ENCODE peak calls at places on chromosomes 6 and 20, in nine cellular contexts. One of them, this sample, is unnamed. For H3K4me1, the result is how much of the 10 kb centered on the place peaks cover.

GRCh38 chr6:51951924-51952323 is 135.5 kb downstream of the PKHD1 start:
- DNase-seq in uterus: no peak
- DNase-seq in left ventricle myocardium inferior: no peak
- DNase-seq in neural progenitor cell: no peak
- DNase-seq in astrocyte: no peak
- DNase-seq in HCT116: no peak
- DNase-seq in psoas muscle: no peak
- DNase-seq in thyroid gland: no peak
- DNase-seq in sigmoid colon: no peak
- DNase-seq in this sample: no peak

GRCh38 chr20:50690562-50690978 is 772 bp downstream of the RIPOR3 start:
- DNase-seq in uterus: no peak
- DNase-seq in left ventricle myocardium inferior: no peak
- DNase-seq in neural progenitor cell: peak
- DNase-seq in astrocyte: no peak
- DNase-seq in HCT116: no peak
- DNase-seq in psoas muscle: no peak
- DNase-seq in thyroid gland: no peak
- DNase-seq in sigmoid colon: no peak
- DNase-seq in this sample: no peak

GRCh38 chr6:126094411-126094810 is 108.1 kb downstream of the TRMT11 start:
- DNase-seq in uterus: no peak
- DNase-seq in left ventricle myocardium inferior: no peak
- DNase-seq in neural progenitor cell: no peak
- DNase-seq in astrocyte: no peak
- DNase-seq in HCT116: no peak
- DNase-seq in psoas muscle: no peak
- DNase-seq in thyroid gland: no peak
- DNase-seq in sigmoid colon: no peak
- DNase-seq in this sample: no peak

GRCh38 chr20:32411955-32412706 is 54.0 kb downstream of the ASXL1 start:
- DNase-seq in uterus: no peak
- DNase-seq in left ventricle myocardium inferior: no peak
- DNase-seq in neural progenitor cell: no peak
- DNase-seq in astrocyte: no peak
- DNase-seq in HCT116: no peak
- DNase-seq in psoas muscle: no peak
- DNase-seq in thyroid gland: no peak
- DNase-seq in sigmoid colon: no peak
- DNase-seq in this sample: no peak

GRCh38 chr6:125989631-125990030 is 3.3 kb downstream of the TRMT11 start:
- DNase-seq in uterus: no peak
- DNase-seq in left ventricle myocardium inferior: no peak
- DNase-seq in neural progenitor cell: no peak
- DNase-seq in astrocyte: peak
- DNase-seq in HCT116: no peak
- DNase-seq in psoas muscle: no peak
- DNase-seq in thyroid gland: no peak
- DNase-seq in sigmoid colon: no peak
- DNase-seq in this sample: no peak

GRCh38 chr6:13725570-13725969 is 13.9 kb upstream of the RANBP9 start:
- DNase-seq in uterus: no peak
- DNase-seq in left ventricle myocardium inferior: no peak
- DNase-seq in neural progenitor cell: no peak
- DNase-seq in astrocyte: peak
- DNase-seq in HCT116: peak
- DNase-seq in psoas muscle: no peak
- DNase-seq in thyroid gland: no peak
- DNase-seq in sigmoid colon: no peak
- DNase-seq in this sample: no peak

GRCh38 chr6:36268478-36269248 is 1.2 kb upstream of the PNPLA1 start:
- DNase-seq in uterus: peak
- DNase-seq in left ventricle myocardium inferior: no peak
- DNase-seq in neural progenitor cell: no peak
- DNase-seq in astrocyte: peak
- DNase-seq in HCT116: no peak
- DNase-seq in psoas muscle: no peak
- DNase-seq in thyroid gland: peak
- DNase-seq in sigmoid colon: no peak
- DNase-seq in this sample: no peak

GRCh38 chr6:106097368-106098231 is 11.5 kb downstream of the PRDM1 start:
- DNase-seq in uterus: no peak
- DNase-seq in left ventricle myocardium inferior: no peak
- DNase-seq in neural progenitor cell: no peak
- DNase-seq in astrocyte: peak
- DNase-seq in HCT116: no peak
- DNase-seq in psoas muscle: no peak
- DNase-seq in thyroid gland: peak
- DNase-seq in sigmoid colon: no peak
- DNase-seq in this sample: no peak

GRCh38 chr6:1842334-1842733 is 232.6 kb downstream of the FOXC1 start:
- DNase-seq in uterus: no peak
- DNase-seq in left ventricle myocardium inferior: no peak
- DNase-seq in neural progenitor cell: no peak
- DNase-seq in astrocyte: no peak
- DNase-seq in HCT116: no peak
- DNase-seq in psoas muscle: no peak
- DNase-seq in thyroid gland: no peak
- DNase-seq in sigmoid colon: no peak
- DNase-seq in this sample: no peak

GRCh38 chr6:109241199-109241598 is 141.1 kb downstream of the CD164 start:
- DNase-seq in uterus: no peak
- DNase-seq in left ventricle myocardium inferior: no peak
- DNase-seq in neural progenitor cell: no peak
- DNase-seq in astrocyte: peak
- DNase-seq in HCT116: no peak
- DNase-seq in psoas muscle: no peak
- DNase-seq in thyroid gland: no peak
- DNase-seq in sigmoid colon: no peak
- DNase-seq in this sample: no peak

GRCh38 chr20:25859649-25860530 is 163.2 kb upstream of the ZNF337 start:
- DNase-seq in uterus: peak
- DNase-seq in left ventricle myocardium inferior: peak
- DNase-seq in neural progenitor cell: peak
- DNase-seq in astrocyte: no peak
- DNase-seq in HCT116: no peak
- DNase-seq in psoas muscle: peak
- DNase-seq in thyroid gland: peak
- DNase-seq in sigmoid colon: peak
- DNase-seq in this sample: peak

GRCh38 chr20:12815369-12815768 is 193.4 kb upstream of the SPTLC3 start:
- DNase-seq in uterus: no peak
- DNase-seq in left ventricle myocardium inferior: no peak
- DNase-seq in neural progenitor cell: no peak
- DNase-seq in astrocyte: no peak
- DNase-seq in HCT116: no peak
- DNase-seq in psoas muscle: no peak
- DNase-seq in thyroid gland: no peak
- DNase-seq in sigmoid colon: no peak
- DNase-seq in this sample: no peak

GRCh38 chr6:63527658-63528514 is 44.4 kb upstream of the LOC128125822 start:
- DNase-seq in uterus: peak
- DNase-seq in left ventricle myocardium inferior: no peak
- DNase-seq in neural progenitor cell: no peak
- DNase-seq in astrocyte: peak
- DNase-seq in HCT116: peak
- DNase-seq in psoas muscle: peak
- DNase-seq in thyroid gland: no peak
- DNase-seq in sigmoid colon: peak
- DNase-seq in this sample: peak

GRCh38 chr6:75488026-75488425 is 5.6 kb downstream of the FILIP1 start:
- DNase-seq in uterus: peak
- DNase-seq in left ventricle myocardium inferior: no peak
- DNase-seq in neural progenitor cell: no peak
- DNase-seq in astrocyte: no peak
- DNase-seq in HCT116: no peak
- DNase-seq in psoas muscle: no peak
- DNase-seq in thyroid gland: no peak
- DNase-seq in sigmoid colon: no peak
- DNase-seq in this sample: peak

GRCh38 chr6:44257007-44257752 is at the start of gene SLC35B2:
- DNase-seq in uterus: peak
- DNase-seq in left ventricle myocardium inferior: peak
- DNase-seq in neural progenitor cell: peak
- DNase-seq in astrocyte: peak
- DNase-seq in HCT116: no peak
- DNase-seq in psoas muscle: peak
- DNase-seq in thyroid gland: peak
- DNase-seq in sigmoid colon: peak
- DNase-seq in this sample: peak

GRCh38 chr6:81834141-81834621 is 81.7 kb upstream of the TENT5A start:
- DNase-seq in uterus: no peak
- DNase-seq in left ventricle myocardium inferior: peak
- DNase-seq in neural progenitor cell: no peak
- DNase-seq in astrocyte: peak
- DNase-seq in HCT116: no peak
- DNase-seq in psoas muscle: no peak
- DNase-seq in thyroid gland: no peak
- DNase-seq in sigmoid colon: no peak
- DNase-seq in this sample: no peak

GRCh38 chr6:43125119-43125518 is 46.0 kb upstream of the SRF start:
- DNase-seq in uterus: no peak
- DNase-seq in left ventricle myocardium inferior: no peak
- DNase-seq in neural progenitor cell: no peak
- DNase-seq in astrocyte: peak
- DNase-seq in HCT116: no peak
- DNase-seq in psoas muscle: no peak
- DNase-seq in thyroid gland: no peak
- DNase-seq in sigmoid colon: no peak
- DNase-seq in this sample: no peak

GRCh38 chr20:55253765-55254164 is 751.6 kb downstream of the CBLN4 start:
- DNase-seq in uterus: no peak
- DNase-seq in left ventricle myocardium inferior: no peak
- DNase-seq in neural progenitor cell: no peak
- DNase-seq in astrocyte: peak
- DNase-seq in HCT116: no peak
- DNase-seq in psoas muscle: no peak
- DNase-seq in thyroid gland: no peak
- DNase-seq in sigmoid colon: no peak
- DNase-seq in this sample: no peak

GRCh38 chr6:108782231-108783041 is 65.8 kb upstream of the ARMC2 start:
- DNase-seq in uterus: peak
- DNase-seq in left ventricle myocardium inferior: peak
- DNase-seq in neural progenitor cell: peak
- DNase-seq in astrocyte: peak
- DNase-seq in HCT116: peak
- DNase-seq in psoas muscle: peak
- DNase-seq in thyroid gland: peak
- DNase-seq in sigmoid colon: peak
- DNase-seq in this sample: peak

DNA sequence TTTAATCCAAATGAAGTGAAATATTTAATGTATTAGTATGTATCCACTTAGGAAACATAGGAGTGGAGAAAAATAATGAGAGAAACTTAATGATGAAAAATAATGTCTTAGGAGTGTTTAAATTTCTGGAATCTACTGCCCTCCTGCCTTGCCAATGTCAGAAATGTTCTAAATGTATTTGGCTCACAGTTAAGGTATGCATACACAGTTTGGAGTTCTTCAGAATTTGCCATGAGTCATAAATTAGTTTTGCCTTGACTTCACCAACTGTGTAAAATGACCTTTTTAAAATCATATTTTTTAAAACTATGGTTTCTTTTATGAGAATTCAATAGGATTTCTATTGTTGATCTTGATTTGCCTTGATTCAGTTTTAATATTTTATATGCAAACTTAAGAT is 191.7 kb upstream of the HSF2 start:
- DNase-seq in uterus: no peak
- DNase-seq in left ventricle myocardium inferior: no peak
- DNase-seq in neural progenitor cell: no peak
- DNase-seq in astrocyte: peak
- DNase-seq in HCT116: no peak
- DNase-seq in psoas muscle: no peak
- DNase-seq in thyroid gland: no peak
- DNase-seq in sigmoid colon: no peak
- DNase-seq in this sample: no peak
- TF ChIP-seq CTCF in uterus: no peak
- TF ChIP-seq CTCF in left ventricle myocardium inferior: no peak
- TF ChIP-seq CTCF in neural progenitor cell: no peak
- TF ChIP-seq CTCF in astrocyte: no peak
- TF ChIP-seq CTCF in HCT116: no peak
- TF ChIP-seq CTCF in psoas muscle: no peak
- TF ChIP-seq CTCF in thyroid gland: no peak
- TF ChIP-seq CTCF in sigmoid colon: no peak
- TF ChIP-seq CTCF in this sample: no peak

GRCh38 chr6:22151892-22152291 is 144.9 kb downstream of the PRL start:
- DNase-seq in uterus: no peak
- DNase-seq in left ventricle myocardium inferior: no peak
- DNase-seq in neural progenitor cell: no peak
- DNase-seq in astrocyte: no peak
- DNase-seq in HCT116: no peak
- DNase-seq in psoas muscle: no peak
- DNase-seq in thyroid gland: no peak
- DNase-seq in sigmoid colon: no peak
- DNase-seq in this sample: no peak
- H3K4me1 ChIP-seq in uterus: under half
- H3K4me1 ChIP-seq in left ventricle myocardium inferior: under half
- H3K4me1 ChIP-seq in neural progenitor cell: under half
- H3K4me1 ChIP-seq in astrocyte: under half
- H3K4me1 ChIP-seq in HCT116: under half
- H3K4me1 ChIP-seq in psoas muscle: under half
- H3K4me1 ChIP-seq in thyroid gland: under half
- H3K4me1 ChIP-seq in sigmoid colon: under half
- H3K4me1 ChIP-seq in this sample: under half

GRCh38 chr6:78629154-78629721 is 238.1 kb upstream of the IRAK1BP1 start:
- DNase-seq in uterus: no peak
- DNase-seq in left ventricle myocardium inferior: no peak
- DNase-seq in neural progenitor cell: no peak
- DNase-seq in astrocyte: no peak
- DNase-seq in HCT116: no peak
- DNase-seq in psoas muscle: no peak
- DNase-seq in thyroid gland: no peak
- DNase-seq in sigmoid colon: no peak
- DNase-seq in this sample: no peak

DNA sequence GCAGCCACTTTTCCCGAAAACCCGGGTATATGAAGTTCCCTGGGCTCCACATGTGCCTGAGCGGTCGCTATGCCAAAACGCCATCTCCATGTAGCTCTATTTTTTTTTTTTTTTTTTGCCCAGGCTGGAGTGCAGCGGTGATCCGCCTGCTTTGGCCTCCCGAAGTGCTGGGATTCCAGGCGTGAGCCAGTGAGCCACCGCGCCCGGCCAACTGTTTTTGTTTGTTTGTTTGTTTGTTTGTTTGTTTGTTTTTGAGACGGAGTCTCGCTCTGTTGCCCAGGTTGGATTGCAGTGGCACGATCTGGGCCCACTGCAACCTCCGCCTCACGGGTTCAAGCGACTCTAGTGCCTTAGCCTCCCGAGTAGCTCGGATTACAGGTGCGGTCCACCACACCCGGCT is 237.5 kb upstream of the IRAK1BP1 start:
- DNase-seq in uterus: no peak
- DNase-seq in left ventricle myocardium inferior: no peak
- DNase-seq in neural progenitor cell: no peak
- DNase-seq in astrocyte: no peak
- DNase-seq in HCT116: no peak
- DNase-seq in psoas muscle: no peak
- DNase-seq in thyroid gland: no peak
- DNase-seq in sigmoid colon: no peak
- DNase-seq in this sample: no peak
- TF ChIP-seq CTCF in uterus: no peak
- TF ChIP-seq CTCF in left ventricle myocardium inferior: no peak
- TF ChIP-seq CTCF in neural progenitor cell: no peak
- TF ChIP-seq CTCF in astrocyte: no peak
- TF ChIP-seq CTCF in HCT116: no peak
- TF ChIP-seq CTCF in psoas muscle: no peak
- TF ChIP-seq CTCF in thyroid gland: no peak
- TF ChIP-seq CTCF in sigmoid colon: no peak
- TF ChIP-seq CTCF in this sample: no peak

GRCh38 chr6:88144637-88145297 is 21.4 kb downstream of the CNR1 start:
- DNase-seq in uterus: no peak
- DNase-seq in left ventricle myocardium inferior: no peak
- DNase-seq in neural progenitor cell: no peak
- DNase-seq in astrocyte: no peak
- DNase-seq in HCT116: no peak
- DNase-seq in psoas muscle: no peak
- DNase-seq in thyroid gland: no peak
- DNase-seq in sigmoid colon: no peak
- DNase-seq in this sample: no peak
- H3K4me1 ChIP-seq in uterus: under half
- H3K4me1 ChIP-seq in left ventricle myocardium inferior: under half
- H3K4me1 ChIP-seq in neural progenitor cell: under half
- H3K4me1 ChIP-seq in astrocyte: under half
- H3K4me1 ChIP-seq in HCT116: under half
- H3K4me1 ChIP-seq in psoas muscle: under half
- H3K4me1 ChIP-seq in thyroid gland: under half
- H3K4me1 ChIP-seq in sigmoid colon: under half
- H3K4me1 ChIP-seq in this sample: under half